ENCODE peak calls at places on chromosomes 1 and 21, in seven cellular contexts. L, U, R, Z, A, T and N are unnamed samples.

GRCh38 chr1:225933072-225933471 is 7.9 kb downstream of the LEFTY2 start:
- DNase-seq in L (no peak), T (peak; percentile 28), U (peak; percentile 81), Z (no peak), R (no peak), A (no peak), N (no peak)

GRCh38 chr1:50774759-50775351 is 185.2 kb downstream of the FAF1 start:
- DNase-seq in U (peak; percentile 40), T (peak; percentile 14), Z (peak; percentile 7), R (no peak), L (no peak), A (no peak), N (no peak)

GRCh38 chr1:181504294-181505115 is 21.2 kb downstream of the CACNA1E start:
- DNase-seq in R (no peak), U (peak; percentile 7), T (no peak), Z (no peak), L (no peak), A (no peak), N (no peak)

GRCh38 chr1:161096514-161096913 is 1.6 kb upstream of the KLHDC9 start:
- DNase-seq in L (no peak), U (no peak), T (no peak), Z (no peak), A (peak; percentile 43), R (peak; percentile 22), N (no peak)

GRCh38 chr1:151992345-151993083 is 1.1 kb downstream of the S100A10 start:
- DNase-seq in U (peak; percentile 87), Z (peak; percentile 31), R (peak; percentile 78), T (peak; percentile 95), A (peak; percentile 72), L (peak; percentile 74), N (peak; percentile 82)

GRCh38 chr21:35649186-35649585 is 411.1 kb downstream of the SETD4 start:
- DNase-seq in A (no peak), T (no peak), L (no peak), R (no peak), Z (no peak), U (peak; percentile 35), N (no peak)

GRCh38 chr1:95021794-95022193 is 51.0 kb downstream of the ALG14 start:
- DNase-seq in L (no peak), U (no peak), Z (no peak), R (no peak), A (peak; percentile 31), T (no peak), N (no peak)

GRCh38 chr1:91920001-91920400 is 29.2 kb upstream of the BRDT start:
- DNase-seq in R (no peak), A (no peak), T (no peak), Z (no peak), U (peak; percentile 39), L (no peak), N (no peak)

GRCh38 chr21:44907225-44907965 is 13.3 kb downstream of the ITGB2 start:
- DNase-seq in Z (no peak), T (no peak), A (no peak), U (no peak), R (no peak), L (no peak), N (no peak)

GRCh38 chr1:3154081-3154795 is 85.2 kb downstream of the PRDM16 start:
- DNase-seq in A (no peak), T (no peak), L (no peak), R (no peak), Z (no peak), U (no peak), N (no peak)
- H3K27me3 ChIP-seq in A (no peaks in the 10 kb centered on the region), T (peaks cover 13% of the 10 kb centered on the region), L (no peaks in the 10 kb centered on the region), R (no peaks in the 10 kb centered on the region), Z (no peaks in the 10 kb centered on the region), U (no peaks in the 10 kb centered on the region), N (no peaks in the 10 kb centered on the region)

DNA sequence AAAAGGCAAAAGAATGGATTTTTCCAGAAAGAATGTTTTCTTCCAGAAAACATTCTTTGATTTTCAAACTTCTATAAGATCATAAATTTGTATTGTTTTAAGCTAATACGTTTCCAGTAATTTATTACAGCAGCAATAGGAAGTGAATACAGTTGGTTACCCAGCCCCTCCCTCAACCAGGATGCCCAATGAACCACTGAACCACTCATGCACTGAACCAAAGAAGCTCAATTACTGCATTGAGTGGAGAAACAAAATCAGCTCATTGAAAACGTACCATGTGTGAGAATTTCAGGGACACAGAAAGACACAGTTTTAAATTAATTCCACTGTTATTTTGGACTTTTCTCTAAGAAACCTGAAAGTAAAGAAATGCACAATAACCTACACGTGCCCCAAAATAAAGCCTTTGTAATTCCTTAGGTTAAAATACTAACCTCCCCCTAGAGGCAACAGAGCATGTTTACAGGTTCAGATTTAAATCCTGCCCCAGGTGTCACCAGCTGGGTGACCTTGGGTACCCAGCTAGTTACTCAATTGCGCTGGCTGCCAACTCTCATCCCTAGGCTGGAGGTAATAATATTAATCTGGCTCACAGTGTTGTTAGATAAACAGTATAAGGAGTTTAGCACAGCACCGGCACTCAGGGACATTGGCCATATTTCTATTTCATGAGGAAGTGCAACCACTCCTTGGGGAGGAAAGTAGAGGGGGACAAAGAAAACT is 111.7 kb downstream of the NMNAT2 start:
- DNase-seq in A (peak; percentile 39), Z (no peak), T (no peak), L (peak; percentile 74), U (no peak), R (no peak), N (no peak)
- TF ChIP-seq CTCF in A (peak; percentile 34), Z (no peak), T (peak; percentile 38), L (peak; percentile 61), U (peak; percentile 46), R (no peak), N (no peak)

GRCh38 chr1:8239039-8239305 is 78.9 kb upstream of the SLC45A1 start:
- DNase-seq in L (peak; percentile 48), T (no peak), Z (no peak), A (no peak), R (peak; percentile 60), U (peak; percentile 46), N (no peak)
- H3K4me3 ChIP-seq in L (no peak overlapping the region), T (no peak overlapping the region), Z (no peak overlapping the region), A (no peak overlapping the region), R (no peak overlapping the region), U (no peak overlapping the region), N (no peak overlapping the region)

DNA sequence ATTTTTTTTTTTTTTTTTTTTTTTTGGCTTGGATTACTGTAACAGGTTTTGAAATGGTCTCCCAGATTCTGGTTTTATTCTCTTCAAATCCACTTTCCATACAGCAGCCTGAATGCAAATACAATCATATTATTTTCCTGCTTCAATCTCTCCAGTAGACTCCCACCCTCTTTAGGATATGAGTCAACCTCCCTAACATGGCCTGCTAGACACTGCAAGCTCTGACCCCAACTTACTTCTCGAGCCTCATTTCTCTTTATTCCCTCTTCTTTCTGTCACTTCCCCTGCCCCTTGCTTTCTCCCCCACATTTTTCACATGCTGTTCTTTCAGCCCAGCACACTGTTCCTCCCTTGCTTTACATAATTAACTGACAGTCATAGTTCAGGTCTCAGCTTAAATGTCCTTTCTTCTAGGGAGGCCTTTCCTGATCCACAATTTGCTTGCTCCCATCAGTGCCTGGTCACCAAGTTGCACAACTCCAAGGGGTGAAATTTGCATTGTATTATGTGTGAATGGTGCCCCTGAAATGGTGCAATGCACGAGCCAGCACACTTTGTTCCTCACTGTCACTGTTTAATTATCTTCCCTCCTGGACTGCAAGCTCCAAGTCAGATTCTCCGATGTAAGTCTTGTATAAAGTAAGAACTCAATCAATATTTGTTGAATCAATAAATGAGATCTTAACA is 22.1 kb upstream of the IL19 start:
- DNase-seq in T (no peak), L (no peak), R (no peak), U (no peak), A (no peak), Z (no peak), N (no peak)
- H3K27me3 ChIP-seq in T (peaks cover 2% of the 10 kb centered on the region), L (no peaks in the 10 kb centered on the region), R (no peaks in the 10 kb centered on the region), U (no peaks in the 10 kb centered on the region), A (no peaks in the 10 kb centered on the region), Z (no peaks in the 10 kb centered on the region), N (no peaks in the 10 kb centered on the region)

GRCh38 chr1:116769561-116769977 is 15.3 kb downstream of the CD2 start:
- DNase-seq in R (no peak), A (no peak), U (peak; percentile 32), L (no peak), T (no peak), Z (peak; percentile 69), N (no peak)

GRCh38 chr1:116769050-116769449 is 14.8 kb downstream of the CD2 start:
- DNase-seq in A (no peak), R (no peak), T (no peak), Z (peak; percentile 9), U (no peak), L (no peak), N (no peak)

GRCh38 chr1:116767782-116768382 is 13.7 kb downstream of the CD2 start:
- DNase-seq in L (no peak), R (no peak), T (no peak), A (no peak), Z (no peak), U (no peak), N (no peak)

GRCh38 chr1:116766616-116767469 is 12.6 kb downstream of the CD2 start:
- DNase-seq in T (no peak), L (no peak), R (no peak), U (no peak), A (no peak), Z (no peak), N (no peak)

DNA sequence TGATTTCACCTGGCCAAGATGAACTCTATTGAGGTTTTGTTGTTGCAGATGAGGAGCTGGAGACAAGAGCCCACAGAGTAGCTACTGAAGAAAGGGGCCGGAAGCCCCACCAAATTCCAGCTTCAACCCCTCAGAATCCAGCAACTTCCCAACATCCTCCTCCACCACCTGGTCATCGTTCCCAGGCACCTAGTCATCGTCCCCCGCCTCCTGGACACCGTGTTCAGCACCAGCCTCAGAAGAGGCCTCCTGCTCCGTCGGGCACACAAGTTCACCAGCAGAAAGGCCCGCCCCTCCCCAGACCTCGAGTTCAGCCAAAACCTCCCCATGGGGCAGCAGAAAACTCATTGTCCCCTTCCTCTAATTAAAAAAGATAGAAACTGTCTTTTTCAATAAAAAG is 14.2 kb downstream of the CD2 start:
- DNase-seq in T (no peak), R (no peak), L (no peak), A (no peak), U (no peak), Z (no peak), N (no peak)
- TF ChIP-seq CTCF in T (no peak), R (no peak), L (no peak), A (no peak), U (no peak), Z (no peak), N (no peak)